ENCODE peak calls at places on chromosome 7, in ten cellular contexts. E is M059J; Q is RPMI8226; G is GM03348; R is activated CD8-positive, alpha-beta memory T cell treated with anti-CD3 and anti-CD28 coated beads for 48 hours; F is cardiac fibroblast; V is stimulated activated naive B cell treated with anti-CD40 and anti-IgM and Interleukin-4, amounts not matched to agents 10 μg/mL and 1 μg/mL and 100 μg/mL, for 72 hours; K is NCI-H460; N is gastrocnemius medialis; X is SK-N-DZ. M is an unnamed sample.

GRCh38 chr7:27693794-27694193 is 31.1 kb upstream of the HIBADH start:
- DNase-seq in X (no peak), G (no peak), K (no peak), F (peak; percentile 35), Q (no peak), N (no peak), V (no peak), R (no peak), E (no peak), M (no peak)

GRCh38 chr7:25834050-25834449 is 317.9 kb upstream of the NFE2L3 start:
- DNase-seq in N (no peak), X (no peak), Q (no peak), F (no peak), G (no peak), E (no peak), K (no peak), V (no peak), R (no peak), M (no peak)

GRCh38 chr7:134350682-134351081 is 34.0 kb upstream of the SLC35B4 start:
- DNase-seq in F (no peak), V (peak; percentile 29), R (no peak), N (no peak), E (peak; percentile 8), X (no peak), Q (no peak), G (no peak), K (no peak), M (no peak)

GRCh38 chr7:141053626-141054025 is 20.2 kb upstream of the TMEM178B start:
- DNase-seq in G (no peak), Q (peak; percentile 64), V (no peak), F (no peak), N (no peak), R (peak; percentile 30), K (peak; percentile 91), X (peak; percentile 33), E (peak; percentile 83), M (no peak)

GRCh38 chr7:41573017-41573416 is 129.9 kb downstream of the INHBA start:
- DNase-seq in R (no peak), Q (no peak), V (no peak), K (peak; percentile 90), N (no peak), E (peak; percentile 92), X (no peak), G (no peak), F (no peak), M (no peak)

GRCh38 chr7:141374425-141374824 is 176.8 kb upstream of the AGK start:
- DNase-seq in E (no peak), Q (no peak), R (no peak), K (no peak), V (no peak), F (no peak), X (no peak), G (no peak), N (no peak), M (no peak)

GRCh38 chr7:1459930-1460756 is 873 bp upstream of the MICALL2 start:
- DNase-seq in G (peak; percentile 34), V (no peak), N (no peak), E (peak; percentile 32), X (no peak), K (no peak), R (no peak), Q (peak; percentile 58), F (peak; percentile 24), M (no peak)

GRCh38 chr7:100088621-100089457 is at the start of gene COPS6:
- DNase-seq in N (peak; percentile 64), G (peak; percentile 91), K (peak; percentile 66), F (peak; percentile 82), X (peak; percentile 74), R (peak; percentile 71), Q (peak; percentile 89), V (peak; percentile 76), E (peak; percentile 74), M (peak; percentile 79)

GRCh38 chr7:46569117-46569433 is 648.0 kb upstream of the IGFBP3 start:
- DNase-seq in G (no peak), N (no peak), F (no peak), V (no peak), Q (no peak), K (no peak), E (peak; percentile 83), X (peak; percentile 73), R (no peak), M (no peak)

M was measured in WTC11.